ENCODE peak calls at places on chromosomes 13 and 19, in nine cellular contexts. T is iris pigment epithelial cell; V is tibial nerve; F is stimulated activated CD4-positive, alpha-beta T cell treated with anti-CD3 and anti-CD28 coated beads, Interleukin-1b, Interleukin-23, amount 100 ng/mL, for 48 hours; H is endothelial cell; Q is astrocyte of the hippocampus; R is stomach; L is K562; W is fibroblast of lung. N is an unnamed sample.

GRCh38 chr13:51849145-51850101 is 4.4 kb upstream of the TMEM272 start:
- DNase-seq in R (no peak), L (peak), W (peak), V (no peak), F (no peak), H (peak), T (peak), Q (no peak), N (peak)

GRCh38 chr13:106177146-106177545 is 358.3 kb downstream of the EFNB2 start:
- DNase-seq in Q (no peak), W (no peak), L (no peak), T (no peak), H (no peak), V (no peak), F (no peak), R (no peak), N (no peak)

GRCh38 chr19:46716013-46716671 is 772 bp downstream of the PRKD2 start:
- DNase-seq in L (peak), R (peak), T (no peak), F (no peak), Q (peak), H (peak), W (no peak), V (no peak), N (peak)

GRCh38 chr19:4376991-4377781 is 23.2 kb downstream of the SH3GL1 start:
- DNase-seq in Q (no peak), T (no peak), V (no peak), F (no peak), H (no peak), L (no peak), W (peak), R (peak), N (peak)

GRCh38 chr13:30705672-30706071 is 29.7 kb upstream of the ALOX5AP start:
- DNase-seq in H (no peak), R (no peak), Q (no peak), F (no peak), W (no peak), L (no peak), T (no peak), V (no peak), N (peak)

GRCh38 chr19:15840833-15841232 is 25.4 kb upstream of the OR10H1 start:
- DNase-seq in V (no peak), R (no peak), F (no peak), Q (no peak), T (no peak), L (no peak), H (no peak), W (no peak), N (no peak)

GRCh38 chr19:47210180-47210490 is 20.9 kb downstream of the BBC3 start:
- DNase-seq in W (no peak), L (no peak), Q (no peak), F (no peak), V (no peak), T (no peak), R (no peak), H (no peak), N (no peak)

GRCh38 chr13:113458218-113459065 is 5.2 kb upstream of the ADPRHL1 start:
- DNase-seq in V (no peak), Q (peak), L (peak), W (peak), H (peak), R (no peak), T (peak), F (no peak), N (no peak)

GRCh38 chr19:6667114-6667627 is 2.8 kb downstream of the TNFSF14 start:
- DNase-seq in T (no peak), L (peak), W (no peak), R (no peak), H (no peak), Q (no peak), V (no peak), F (peak), N (no peak)

GRCh38 chr13:99875391-99875790 is 96.2 kb downstream of the ZIC5 start:
- DNase-seq in W (no peak), H (no peak), T (no peak), Q (no peak), F (no peak), L (no peak), R (no peak), V (no peak), N (no peak)

GRCh38 chr19:20964798-20965197 is 41.7 kb downstream of the ZNF85 start:
- DNase-seq in T (no peak), L (no peak), F (no peak), W (no peak), V (no peak), Q (no peak), H (no peak), R (no peak), N (no peak)

GRCh38 chr19:13190781-13191540 is 40.8 kb downstream of the IER2 start:
- DNase-seq in F (peak), T (no peak), W (no peak), R (peak), L (peak), V (no peak), H (no peak), Q (no peak), N (no peak)

GRCh38 chr19:11673608-11674041 is 65.1 kb downstream of the ZNF823 start:
- DNase-seq in T (peak), L (peak), Q (peak), F (no peak), W (peak), R (peak), V (peak), H (peak), N (peak)

GRCh38 chr19:33799507-33799906 is 2.8 kb downstream of the KCTD15 start:
- DNase-seq in W (no peak), V (no peak), R (no peak), T (no peak), F (no peak), Q (no peak), L (no peak), H (no peak), N (peak)

N was measured in osteoblast.